ENCODE peak calls at places on chromosomes 16 and 17, in eight cellular contexts. D, R, K, Y, C, U, T and F are unnamed samples. For H3K79me2, the result is how much of the 10 kb centered on the place peaks cover.

GRCh38 chr17:40493697-40494096 is 7.7 kb downstream of the TNS4 start:
- DNase-seq in U (no peak), K (no peak), T (peak), C (no peak), Y (no peak), R (no peak), D (no peak), F (no peak)

GRCh38 chr17:1715803-1716075 is 5.6 kb upstream of the TLCD2 start:
- DNase-seq in Y (no peak), D (no peak), K (no peak), T (no peak), R (no peak), U (no peak), C (no peak), F (no peak)

GRCh38 chr17:76131692-76132573 is 9.1 kb downstream of the FOXJ1 start:
- DNase-seq in U (no peak), K (no peak), T (no peak), C (no peak), D (no peak), Y (no peak), R (peak), F (no peak)

GRCh38 chr16:8720967-8721692 is 46.7 kb downstream of the ABAT start:
- DNase-seq in K (no peak), U (no peak), C (no peak), T (no peak), R (peak), D (no peak), Y (no peak), F (no peak)

GRCh38 chr16:65249768-65250167 is 127.9 kb upstream of the CDH11 start:
- DNase-seq in Y (no peak), C (no peak), R (peak), D (no peak), T (no peak), U (peak), K (peak), F (no peak)

GRCh38 chr17:81726004-81726403 is 13.9 kb downstream of the SLC25A10 start:
- DNase-seq in R (no peak), Y (no peak), C (no peak), U (no peak), D (no peak), T (no peak), K (no peak), F (no peak)

GRCh38 chr17:60628252-60628889 is 28.4 kb downstream of the PPM1D start:
- DNase-seq in C (no peak), R (no peak), U (no peak), T (no peak), D (no peak), Y (no peak), K (no peak), F (no peak)

GRCh38 chr16:22923491-22923890 is 109.5 kb downstream of the HS3ST2 start:
- DNase-seq in K (no peak), U (no peak), C (no peak), T (no peak), Y (no peak), R (no peak), D (no peak), F (no peak)

GRCh38 chr17:64377769-64378282 is 12.8 kb downstream of the PECAM1 start:
- DNase-seq in Y (no peak), K (no peak), U (no peak), C (no peak), R (no peak), T (no peak), D (peak), F (no peak)

GRCh38 chr17:38796451-38796850 is 2.9 kb downstream of the PIP4K2B start:
- DNase-seq in D (no peak), Y (no peak), T (no peak), C (no peak), U (no peak), K (peak), R (no peak), F (no peak)

GRCh38 chr17:76481091-76481655 is 13.8 kb downstream of the AANAT start:
- DNase-seq in T (no peak), D (no peak), Y (no peak), R (no peak), K (no peak), U (no peak), C (peak), F (peak)

GRCh38 chr17:9529033-9529748 is 46.4 kb downstream of the STX8 start:
- DNase-seq in C (no peak), D (peak), U (peak), T (peak), R (peak), K (peak), Y (no peak), F (peak)

GRCh38 chr16:49533436-49533835 is 159.8 kb downstream of the C16orf78 start:
- DNase-seq in U (no peak), Y (no peak), T (no peak), K (no peak), R (no peak), D (no peak), C (no peak), F (no peak)

GRCh38 chr16:35305476-35305875 is 1846.1 kb downstream of the TP53TG3F start:
- DNase-seq in K (no peak), R (no peak), Y (no peak), T (no peak), C (no peak), D (peak), U (no peak), F (no peak)

GRCh38 chr16:48591976-48592375 is 18.0 kb downstream of the N4BP1 start:
- DNase-seq in C (no peak), D (no peak), K (no peak), T (no peak), U (no peak), R (no peak), Y (no peak), F (no peak)

GRCh38 chr17:82367724-82368524 is 3.6 kb upstream of the UTS2R start:
- DNase-seq in T (peak), R (peak), Y (peak), D (peak), U (no peak), K (no peak), C (no peak), F (peak)

GRCh38 chr16:75099738-75100615 is 16.6 kb downstream of the LDHD start:
- DNase-seq in T (peak), K (no peak), D (no peak), C (no peak), Y (no peak), R (no peak), U (no peak), F (peak)

GRCh38 chr16:8660841-8661301 is 13.5 kb upstream of the ABAT start:
- DNase-seq in R (peak), C (peak), Y (peak), D (peak), K (peak), T (peak), U (peak), F (peak)

GRCh38 chr16:6048017-6048416 is 950.4 kb upstream of the EEF2KMT start:
- DNase-seq in K (no peak), Y (no peak), C (no peak), T (peak), U (no peak), R (no peak), D (no peak), F (no peak)

GRCh38 chr17:71428897-71429296 is 691.9 kb upstream of the SOX9 start:
- DNase-seq in T (no peak), D (no peak), R (no peak), C (no peak), Y (no peak), U (no peak), K (no peak), F (no peak)

GRCh38 chr17:75224983-75225382 is 19.5 kb downstream of the NUP85 start:
- DNase-seq in C (no peak), D (no peak), R (no peak), T (no peak), U (no peak), Y (no peak), K (no peak), F (no peak)

GRCh38 chr17:60077672-60078519 is 825 bp downstream of the HEATR6 start:
- DNase-seq in R (no peak), U (peak), D (no peak), K (peak), T (peak), Y (no peak), C (no peak), F (peak)

GRCh38 chr17:77881545-77881944 is 77.0 kb upstream of the TNRC6C start:
- DNase-seq in R (no peak), K (peak), C (peak), T (peak), Y (no peak), D (no peak), U (peak), F (peak)

GRCh38 chr17:82615084-82616020 is 32.9 kb downstream of the WDR45B start:
- DNase-seq in C (no peak), Y (no peak), T (no peak), U (no peak), K (no peak), D (no peak), R (peak), F (no peak)

GRCh38 chr17:81207610-81208581 is 14.9 kb downstream of the CEP131 start:
- DNase-seq in U (peak), Y (no peak), R (no peak), C (no peak), T (no peak), K (no peak), D (no peak), F (peak)

GRCh38 chr16:12439443-12440232 is 364.0 kb downstream of the CPPED1 start:
- DNase-seq in K (no peak), T (no peak), R (no peak), C (no peak), D (peak), U (no peak), Y (no peak), F (no peak)

GRCh38 chr17:56597495-56597990 is 4.0 kb downstream of the NOG start:
- DNase-seq in C (no peak), U (peak), R (peak), D (peak), Y (no peak), T (peak), K (peak), F (no peak)

GRCh38 chr16:69448470-69449193 is 24.2 kb downstream of the CYB5B start:
- DNase-seq in T (peak), D (no peak), K (no peak), Y (no peak), R (no peak), C (no peak), U (peak), F (no peak)

GRCh38 chr16:70162041-70162451 is 11.5 kb upstream of the CLEC18C start:
- DNase-seq in Y (no peak), T (peak), D (peak), C (no peak), U (peak), K (peak), R (no peak), F (no peak)

GRCh38 chr16:21982108-21982507 is 18.8 kb downstream of the PDZD9 start:
- DNase-seq in Y (no peak), R (no peak), C (no peak), K (no peak), T (no peak), U (no peak), D (no peak), F (no peak)

DNA sequence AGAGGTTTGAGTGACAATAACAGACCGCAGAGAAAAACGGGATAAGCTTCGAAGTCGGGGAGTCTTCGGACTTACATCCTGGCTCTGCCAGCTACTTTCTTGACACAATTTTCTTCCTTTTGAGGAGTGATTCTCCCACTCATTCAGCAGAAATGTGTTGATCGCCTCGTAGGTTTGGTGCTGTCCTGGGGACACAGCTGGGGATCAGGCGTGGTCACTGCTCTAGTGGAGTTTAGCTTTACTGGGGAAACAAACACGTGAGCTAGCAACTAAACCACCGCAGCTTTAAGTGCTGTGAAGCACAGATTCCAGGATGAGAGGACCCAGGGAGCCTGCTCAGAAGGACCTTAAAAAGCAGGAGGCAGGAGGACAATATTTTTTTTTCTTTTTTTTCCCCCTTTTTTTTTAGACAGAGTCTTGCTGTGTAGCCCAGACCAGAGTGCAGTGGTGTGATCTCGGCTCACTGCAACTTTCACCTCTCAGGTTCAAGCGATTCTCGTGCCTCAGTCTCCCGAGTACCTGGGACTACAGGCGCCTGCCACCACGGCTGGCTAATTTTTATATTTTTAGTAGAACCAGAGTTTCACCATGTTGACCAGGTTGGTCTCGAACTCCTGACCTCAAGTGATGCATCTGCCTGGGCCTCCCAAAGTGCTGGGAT is 858 bp downstream of the NUBP1 start:
- DNase-seq in C (peak), D (no peak), T (peak), R (no peak), Y (no peak), U (peak), K (peak), F (no peak)
- H3K79me2 ChIP-seq in C (under half), D (under half), T (under half), R (under half), Y (under half), U (under half), K (under half), F (under half)

DNA sequence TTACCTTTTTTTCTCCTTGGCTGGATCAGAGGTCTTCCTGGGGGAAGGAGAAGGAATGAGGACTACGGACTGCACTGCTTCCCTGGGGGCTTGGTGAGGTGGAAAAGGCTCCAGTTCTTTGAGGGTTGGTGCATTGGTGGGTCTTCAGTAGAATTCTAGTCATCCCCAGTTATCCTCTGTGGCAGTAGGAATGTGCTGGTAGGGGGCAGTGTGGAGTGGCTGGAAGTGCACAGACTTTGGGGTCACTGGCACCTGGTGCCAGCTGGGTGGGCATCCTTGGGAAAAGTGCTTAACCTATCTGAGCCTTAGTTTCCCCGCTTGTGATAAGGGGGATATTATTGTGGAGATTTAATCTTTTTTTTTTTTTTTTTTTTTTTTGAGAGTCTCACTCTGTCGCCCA is 6.3 kb downstream of the TAC4 start:
- DNase-seq in U (no peak), D (no peak), R (no peak), K (no peak), Y (no peak), C (no peak), T (no peak), F (no peak)
- TF ChIP-seq EZH2phosphoT487 in U (no peak), D (no peak), R (no peak), K (no peak), Y (no peak), C (no peak), T (no peak), F (no peak)

DNA sequence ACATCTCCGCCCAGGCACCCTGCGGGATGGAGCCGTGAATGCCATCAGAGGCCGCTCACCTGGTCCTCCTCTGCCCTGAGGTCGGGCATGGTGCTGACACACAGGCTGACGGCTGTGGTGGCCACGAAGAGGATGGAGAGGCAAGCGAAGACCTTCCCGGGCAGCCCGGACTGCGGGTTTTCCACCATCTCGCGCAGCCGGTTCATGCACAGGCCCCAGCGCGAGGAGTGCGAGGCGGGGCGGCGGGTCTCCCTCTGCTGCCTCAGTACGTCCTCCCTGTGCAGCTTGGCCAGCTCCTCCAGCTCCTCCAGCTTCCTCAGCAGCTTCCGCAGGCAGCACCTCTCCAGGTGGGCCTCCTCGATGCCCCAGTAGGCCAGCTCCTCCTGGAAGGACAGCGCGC is 3.1 kb downstream of the KCNG4 start:
- DNase-seq in U (no peak), D (no peak), T (no peak), R (no peak), C (no peak), Y (no peak), K (no peak), F (no peak)
- H3K27ac ChIP-seq in U (no peak), D (no peak), T (no peak), R (no peak), C (no peak), Y (no peak), K (no peak), F (no peak)

GRCh38 chr16:68263559-68264127 is 683 bp upstream of the SLC7A6 start:
- DNase-seq in U (no peak), C (no peak), K (no peak), Y (no peak), D (no peak), R (peak), T (no peak), F (no peak)
- H3K79me2 ChIP-seq in U (under half), C (half or more), K (under half), Y (under half), D (under half), R (under half), T (under half), F (under half)

GRCh38 chr17:16391451-16391850 is 10.6 kb downstream of the UBB start:
- DNase-seq in U (no peak), K (no peak), T (no peak), D (no peak), R (no peak), Y (no peak), C (no peak), F (no peak)
- TF ChIP-seq EZH2phosphoT487 in U (no peak), K (no peak), T (no peak), D (no peak), R (no peak), Y (no peak), C (no peak), F (no peak)

GRCh38 chr16:84138500-84138823 is 6.5 kb downstream of the HSDL1 start:
- DNase-seq in K (no peak), R (no peak), T (no peak), D (no peak), C (no peak), U (no peak), Y (no peak), F (no peak)
- H3K27ac ChIP-seq in K (peak), R (peak), T (no peak), D (no peak), C (peak), U (peak), Y (peak), F (no peak)

GRCh38 chr16:53207810-53208752 is 153.3 kb downstream of the CHD9 start:
- DNase-seq in U (peak), R (peak), D (peak), Y (peak), K (peak), T (peak), C (no peak), F (peak)
- H3K79me2 ChIP-seq in U (half or more), R (under half), D (under half), Y (under half), K (half or more), T (half or more), C (under half), F (half or more)

GRCh38 chr16:55273356-55273755 is 50.6 kb upstream of the IRX6 start:
- DNase-seq in R (no peak), K (no peak), C (no peak), Y (no peak), U (no peak), T (no peak), D (no peak), F (no peak)
- TF ChIP-seq EZH2phosphoT487 in R (no peak), K (no peak), C (no peak), Y (no peak), U (no peak), T (no peak), D (no peak), F (no peak)

DNA sequence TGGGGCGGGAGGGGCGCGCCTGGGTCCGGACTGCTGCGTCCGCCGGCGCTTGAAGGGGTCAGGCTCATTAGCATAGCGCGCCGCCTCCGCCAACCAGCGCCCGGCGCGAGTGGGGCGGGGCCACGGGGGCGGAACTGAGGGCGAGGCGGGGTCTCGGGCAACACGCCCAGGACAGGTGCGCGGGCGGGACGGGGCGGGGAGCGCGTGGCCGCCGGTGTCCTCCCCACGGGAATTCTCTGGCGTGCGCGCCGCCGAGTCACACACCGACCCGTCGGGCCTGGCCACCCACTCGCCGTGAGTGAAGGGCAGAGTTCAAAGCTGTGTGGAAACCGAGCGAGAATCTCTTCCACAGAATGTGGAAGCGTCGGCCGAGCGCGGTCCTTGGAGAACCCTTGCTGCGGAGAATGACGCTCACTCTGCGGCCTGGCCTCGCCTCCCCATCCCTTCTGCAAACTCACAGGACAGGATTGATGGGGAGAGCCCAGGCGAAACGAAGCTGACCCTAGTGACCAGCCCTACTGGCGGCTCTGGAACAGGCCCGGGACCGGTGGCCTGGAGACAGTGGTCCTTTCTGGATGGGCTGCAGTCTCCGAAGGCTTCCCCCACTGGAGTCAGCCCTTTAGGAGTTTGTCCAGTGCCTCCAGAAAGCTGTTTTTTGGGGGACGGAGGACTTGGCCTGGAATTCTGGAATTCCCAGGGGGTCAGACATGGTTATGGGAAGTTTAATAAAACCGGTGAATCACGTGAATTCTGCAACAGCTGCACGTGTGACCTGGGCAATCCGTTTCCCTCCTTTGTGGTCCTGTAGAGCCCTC is at the start of gene SNAI3:
- DNase-seq in T (peak), Y (peak), C (peak), K (peak), D (peak), R (peak), U (peak), F (peak)
- H3K27ac ChIP-seq in T (no peak), Y (peak), C (peak), K (peak), D (no peak), R (no peak), U (no peak), F (peak)

GRCh38 chr16:17257426-17257825 is 213.3 kb downstream of the XYLT1 start:
- DNase-seq in T (no peak), K (no peak), C (no peak), D (no peak), R (no peak), Y (no peak), U (no peak), F (no peak)

GRCh38 chr16:17251496-17251895 is 219.3 kb downstream of the XYLT1 start:
- DNase-seq in T (no peak), U (no peak), C (no peak), D (no peak), K (no peak), R (peak), Y (no peak), F (peak)

GRCh38 chr16:17246974-17247718 is 223.6 kb downstream of the XYLT1 start:
- DNase-seq in K (no peak), R (no peak), Y (no peak), T (no peak), U (no peak), C (no peak), D (no peak), F (no peak)

GRCh38 chr16:17246577-17246885 is 224.2 kb downstream of the XYLT1 start:
- DNase-seq in D (no peak), U (no peak), K (no peak), C (no peak), T (no peak), R (no peak), Y (no peak), F (no peak)

GRCh38 chr16:17252064-17252463 is 218.7 kb downstream of the XYLT1 start:
- DNase-seq in U (peak), C (no peak), T (no peak), K (no peak), D (no peak), Y (no peak), R (no peak), F (peak)
- H3K79me2 ChIP-seq in U (half or more), C (half or more), T (half or more), K (under half), D (under half), Y (under half), R (under half), F (under half)